ENCODE peak calls at places on chromosomes 16 and 17, in four cellular contexts. One of them, this sample, is unnamed.

GRCh38 chr16:2816751-2817495 is at the start of gene PRSS21:
- DNase-seq in H1: peak
- DNase-seq in K562: peak
- DNase-seq in GM12878: no peak
- DNase-seq in this sample: peak

GRCh38 chr16:89562027-89562599 is 1.6 kb downstream of the RPL13 start:
- DNase-seq in H1: no peak
- DNase-seq in K562: peak
- DNase-seq in GM12878: no peak
- DNase-seq in this sample: no peak

GRCh38 chr16:24800586-24800985 is 45.2 kb upstream of the SLC5A11 start:
- DNase-seq in H1: no peak
- DNase-seq in K562: peak
- DNase-seq in GM12878: no peak
- DNase-seq in this sample: no peak

GRCh38 chr17:2560658-2561057 is 32.8 kb upstream of the PAFAH1B1 start:
- DNase-seq in H1: no peak
- DNase-seq in K562: no peak
- DNase-seq in GM12878: no peak
- DNase-seq in this sample: no peak

GRCh38 chr17:42141382-42141781 is 13.4 kb downstream of the RAB5C start:
- DNase-seq in H1: no peak
- DNase-seq in K562: no peak
- DNase-seq in GM12878: no peak
- DNase-seq in this sample: no peak

GRCh38 chr17:77455111-77455877 is 314.5 kb downstream of the SEC14L1 start:
- DNase-seq in H1: no peak
- DNase-seq in K562: no peak
- DNase-seq in GM12878: no peak
- DNase-seq in this sample: no peak

GRCh38 chr16:10126686-10127085 is 55.5 kb downstream of the GRIN2A start:
- DNase-seq in H1: no peak
- DNase-seq in K562: no peak
- DNase-seq in GM12878: no peak
- DNase-seq in this sample: no peak

GRCh38 chr17:32528825-32529224 is 42.0 kb downstream of the CDK5R1 start:
- DNase-seq in H1: no peak
- DNase-seq in K562: no peak
- DNase-seq in GM12878: no peak
- DNase-seq in this sample: no peak

GRCh38 chr16:75222271-75222783 is 3.5 kb downstream of the CTRB1 start:
- DNase-seq in H1: no peak
- DNase-seq in K562: no peak
- DNase-seq in GM12878: no peak
- DNase-seq in this sample: no peak

GRCh38 chr17:50072130-50072529 is 16.2 kb downstream of the ITGA3 start:
- DNase-seq in H1: no peak
- DNase-seq in K562: no peak
- DNase-seq in GM12878: no peak
- DNase-seq in this sample: no peak

GRCh38 chr17:33667052-33667509 is 374.0 kb upstream of the ASIC2 start:
- DNase-seq in H1: no peak
- DNase-seq in K562: peak
- DNase-seq in GM12878: peak
- DNase-seq in this sample: no peak

GRCh38 chr16:22419908-22420307 is 45.5 kb upstream of the CDR2 start:
- DNase-seq in H1: peak
- DNase-seq in K562: no peak
- DNase-seq in GM12878: no peak
- DNase-seq in this sample: no peak

GRCh38 chr17:78925234-78925633 is at the start of gene TIMP2:
- DNase-seq in H1: peak
- DNase-seq in K562: peak
- DNase-seq in GM12878: no peak
- DNase-seq in this sample: peak

GRCh38 chr17:48578616-48579560 is 738 bp upstream of the HOXB4 start:
- DNase-seq in H1: no peak
- DNase-seq in K562: no peak
- DNase-seq in GM12878: no peak
- DNase-seq in this sample: no peak

GRCh38 chr17:296906-297690 is 55.5 kb downstream of the RPH3AL start:
- DNase-seq in H1: no peak
- DNase-seq in K562: no peak
- DNase-seq in GM12878: no peak
- DNase-seq in this sample: no peak

GRCh38 chr17:62899349-62899748 is 66.7 kb upstream of the TANC2 start:
- DNase-seq in H1: no peak
- DNase-seq in K562: no peak
- DNase-seq in GM12878: no peak
- DNase-seq in this sample: no peak

GRCh38 chr17:14201087-14201486 is 35.6 kb downstream of the CDRT15 start:
- DNase-seq in H1: no peak
- DNase-seq in K562: no peak
- DNase-seq in GM12878: no peak
- DNase-seq in this sample: no peak

GRCh38 chr17:79923974-79924638 is 84.9 kb upstream of the CBX4 start:
- DNase-seq in H1: peak
- DNase-seq in K562: peak
- DNase-seq in GM12878: no peak
- DNase-seq in this sample: peak

GRCh38 chr17:1110844-1111598 is 68.8 kb downstream of the ABR start:
- DNase-seq in H1: peak
- DNase-seq in K562: no peak
- DNase-seq in GM12878: no peak
- DNase-seq in this sample: no peak

GRCh38 chr16:74477226-74477625 is 55.9 kb upstream of the CLEC18B start:
- DNase-seq in H1: no peak
- DNase-seq in K562: no peak
- DNase-seq in GM12878: no peak
- DNase-seq in this sample: no peak

GRCh38 chr16:70703041-70703834 is 17.4 kb upstream of the MTSS2 start:
- DNase-seq in H1: no peak
- DNase-seq in K562: peak
- DNase-seq in GM12878: no peak
- DNase-seq in this sample: peak

GRCh38 chr16:56460101-56460500 is 8.7 kb downstream of the OGFOD1 start:
- DNase-seq in H1: no peak
- DNase-seq in K562: no peak
- DNase-seq in GM12878: no peak
- DNase-seq in this sample: no peak

GRCh38 chr17:28999216-28999615 is 6.6 kb downstream of the SEZ6 start:
- DNase-seq in H1: no peak
- DNase-seq in K562: no peak
- DNase-seq in GM12878: no peak
- DNase-seq in this sample: no peak

GRCh38 chr16:81633680-81634379 is 145.3 kb upstream of the PLCG2 start:
- DNase-seq in H1: no peak
- DNase-seq in K562: peak
- DNase-seq in GM12878: no peak
- DNase-seq in this sample: no peak

GRCh38 chr16:83350466-83350865 is 457.3 kb upstream of the HSBP1 start:
- DNase-seq in H1: no peak
- DNase-seq in K562: no peak
- DNase-seq in GM12878: no peak
- DNase-seq in this sample: no peak

GRCh38 chr16:9033125-9033830 is 58.2 kb upstream of the HAPSTR1 start:
- DNase-seq in H1: peak
- DNase-seq in K562: peak
- DNase-seq in GM12878: no peak
- DNase-seq in this sample: peak

GRCh38 chr16:81852347-81852746 is 73.3 kb downstream of the PLCG2 start:
- DNase-seq in H1: no peak
- DNase-seq in K562: no peak
- DNase-seq in GM12878: no peak
- DNase-seq in this sample: no peak

GRCh38 chr16:2468142-2468724 is 2.9 kb upstream of the NTN3 start:
- DNase-seq in H1: peak
- DNase-seq in K562: no peak
- DNase-seq in GM12878: no peak
- DNase-seq in this sample: peak

GRCh38 chr17:39264119-39264518 is 38.4 kb upstream of the STAC2 start:
- DNase-seq in H1: no peak
- DNase-seq in K562: no peak
- DNase-seq in GM12878: no peak
- DNase-seq in this sample: no peak

GRCh38 chr16:75491876-75492275 is 3.4 kb downstream of the CHST6 start:
- DNase-seq in H1: no peak
- DNase-seq in K562: no peak
- DNase-seq in GM12878: no peak
- DNase-seq in this sample: peak

GRCh38 chr16:46972971-46973456 is 460 bp downstream of the DNAJA2 start:
- DNase-seq in H1: peak
- DNase-seq in K562: peak
- DNase-seq in GM12878: no peak
- DNase-seq in this sample: peak

GRCh38 chr16:21720533-21720932 is 56.8 kb downstream of the OTOA start:
- DNase-seq in H1: no peak
- DNase-seq in K562: no peak
- DNase-seq in GM12878: no peak
- DNase-seq in this sample: no peak

GRCh38 chr17:67477687-67478086 is 100.6 kb downstream of the PITPNC1 start:
- DNase-seq in H1: no peak
- DNase-seq in K562: no peak
- DNase-seq in GM12878: no peak
- DNase-seq in this sample: no peak

GRCh38 chr17:66351053-66351452 is 48.6 kb downstream of the PRKCA start:
- DNase-seq in H1: no peak
- DNase-seq in K562: no peak
- DNase-seq in GM12878: no peak
- DNase-seq in this sample: no peak

DNA sequence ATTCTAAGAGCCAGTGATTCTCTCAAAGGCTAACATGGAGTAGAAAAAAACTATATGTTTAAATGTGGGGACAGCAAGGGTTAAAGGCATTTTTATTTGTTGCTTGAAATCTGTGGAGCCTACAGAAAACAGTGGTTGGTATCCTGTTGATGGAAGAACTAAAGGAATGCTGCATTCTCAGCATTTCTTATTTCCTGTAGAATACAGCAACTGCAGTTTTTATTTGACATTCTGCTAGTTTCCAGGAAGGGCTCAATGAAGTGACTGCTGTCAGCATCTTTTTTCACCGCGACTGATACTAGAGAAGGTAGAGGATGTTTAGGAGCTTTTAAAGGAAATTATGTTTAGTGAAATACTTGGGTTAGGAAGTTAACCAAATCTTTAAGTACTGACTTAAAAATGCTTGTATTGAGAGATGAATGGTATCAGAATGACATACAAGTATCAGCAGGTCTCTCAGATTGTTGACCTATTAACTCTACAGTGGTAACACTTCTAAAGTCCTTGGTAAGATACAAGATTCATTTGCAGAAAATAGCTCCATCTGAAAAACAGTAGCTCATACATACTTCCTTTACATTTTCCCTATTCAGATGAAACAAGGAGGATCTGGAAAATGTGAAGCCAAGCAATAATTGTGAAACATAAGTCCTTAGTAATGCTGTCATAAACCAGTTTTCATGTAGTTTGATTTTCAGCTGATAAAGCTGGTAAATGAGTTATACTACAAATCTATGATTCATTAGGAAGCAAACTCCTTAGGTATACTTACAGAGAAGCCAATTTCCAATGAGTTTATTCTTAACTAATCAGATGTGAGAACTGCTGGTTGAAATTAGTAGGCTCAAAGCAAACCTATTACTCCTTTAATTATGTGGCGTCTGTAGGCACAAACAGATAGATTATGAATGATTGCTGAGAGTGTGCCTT is 15.2 kb downstream of the CLTC start:
- DNase-seq in H1: no peak
- DNase-seq in K562: no peak
- DNase-seq in GM12878: no peak
- DNase-seq in this sample: no peak
- TF ChIP-seq ATF2 in H1: no peak
- TF ChIP-seq ATF2 in K562: no peak
- TF ChIP-seq ATF2 in GM12878: no peak
- TF ChIP-seq ATF2 in this sample: no peak

GRCh38 chr17:4365628-4366311 is 705 bp downstream of the UBE2G1 start:
- DNase-seq in H1: peak
- DNase-seq in K562: peak
- DNase-seq in GM12878: no peak
- DNase-seq in this sample: peak
- TF ChIP-seq ATF2 in H1: no peak
- TF ChIP-seq ATF2 in K562: no peak
- TF ChIP-seq ATF2 in GM12878: no peak
- TF ChIP-seq ATF2 in this sample: no peak

DNA sequence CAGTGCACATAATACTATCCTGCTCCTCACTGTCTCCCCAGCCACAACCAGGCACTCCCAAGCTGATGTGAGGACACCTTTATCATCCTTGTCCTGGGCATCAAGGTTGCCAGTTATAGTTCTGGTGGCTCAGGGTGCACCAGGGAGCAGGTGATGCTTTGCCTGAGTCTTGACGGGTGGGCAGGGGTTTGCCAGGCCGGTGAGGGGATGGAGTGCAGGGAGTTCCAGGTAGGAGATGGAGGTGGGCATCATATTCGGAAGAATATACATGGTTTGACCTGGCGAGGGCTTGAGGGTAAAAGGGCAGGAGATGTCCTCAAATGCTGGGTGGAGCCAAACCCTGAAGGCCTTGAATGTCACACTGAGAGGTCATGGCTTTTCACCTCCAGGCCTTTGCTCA is 115.8 kb upstream of the CRHR1 start:
- DNase-seq in H1: no peak
- DNase-seq in K562: no peak
- DNase-seq in GM12878: no peak
- DNase-seq in this sample: no peak
- TF ChIP-seq ATF2 in H1: no peak
- TF ChIP-seq ATF2 in K562: no peak
- TF ChIP-seq ATF2 in GM12878: no peak
- TF ChIP-seq ATF2 in this sample: no peak

GRCh38 chr16:19430345-19430744 is 12.7 kb downstream of the TMC5 start:
- DNase-seq in H1: no peak
- DNase-seq in K562: no peak
- DNase-seq in GM12878: no peak
- DNase-seq in this sample: no peak

GRCh38 chr16:19434584-19434983 is 16.9 kb downstream of the TMC5 start:
- DNase-seq in H1: no peak
- DNase-seq in K562: no peak
- DNase-seq in GM12878: no peak
- DNase-seq in this sample: no peak

GRCh38 chr16:19431636-19432340 is 14.1 kb downstream of the TMC5 start:
- DNase-seq in H1: no peak
- DNase-seq in K562: no peak
- DNase-seq in GM12878: no peak
- DNase-seq in this sample: no peak

GRCh38 chr16:19429271-19429670 is 11.6 kb downstream of the TMC5 start:
- DNase-seq in H1: no peak
- DNase-seq in K562: no peak
- DNase-seq in GM12878: no peak
- DNase-seq in this sample: no peak

DNA sequence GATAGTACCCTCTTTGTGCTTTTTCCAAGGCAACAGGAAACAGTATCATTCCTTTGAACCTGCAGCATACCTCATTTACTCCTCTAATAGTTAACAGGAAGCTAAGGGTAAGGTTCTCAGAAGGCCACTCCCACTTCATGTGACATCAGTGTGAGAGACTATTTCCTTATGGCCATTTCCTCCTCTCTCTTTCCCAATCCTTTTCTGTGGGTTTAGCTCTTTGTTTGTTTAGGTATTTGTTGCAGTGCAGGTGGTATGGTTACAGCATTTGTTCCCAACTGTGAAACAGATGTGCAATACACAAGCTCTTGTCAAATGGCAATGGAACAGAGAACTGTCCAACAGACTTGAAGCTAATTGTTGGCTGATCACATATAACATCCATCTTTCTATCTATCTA is 14.7 kb downstream of the TMC5 start:
- DNase-seq in H1: no peak
- DNase-seq in K562: peak
- DNase-seq in GM12878: no peak
- DNase-seq in this sample: no peak
- TF ChIP-seq ATF2 in H1: no peak
- TF ChIP-seq ATF2 in K562: no peak
- TF ChIP-seq ATF2 in GM12878: no peak
- TF ChIP-seq ATF2 in this sample: no peak

This sample was measured in WTC11.